ENCODE peak calls at places on chromosomes 12 and 14, in five cellular contexts. One of them, this sample, is unnamed.

GRCh38 chr14:22370084-22370847 is 218.8 kb downstream of the DAD1 start:
- DNase-seq in tibial artery: peak; percentile 90
- DNase-seq in heart left ventricle: peak; percentile 72
- DNase-seq in sigmoid colon: no peak
- DNase-seq in astrocyte: peak; percentile 65
- DNase-seq in this sample: peak; percentile 69

GRCh38 chr14:39383026-39383626 is 49.1 kb downstream of the FBXO33 start:
- DNase-seq in tibial artery: no peak
- DNase-seq in heart left ventricle: no peak
- DNase-seq in sigmoid colon: no peak
- DNase-seq in astrocyte: no peak
- DNase-seq in this sample: no peak

GRCh38 chr14:94355191-94355794 is 32.2 kb upstream of the SERPINA6 start:
- DNase-seq in tibial artery: no peak
- DNase-seq in heart left ventricle: peak; percentile 42
- DNase-seq in sigmoid colon: no peak
- DNase-seq in astrocyte: peak; percentile 36
- DNase-seq in this sample: peak; percentile 82

GRCh38 chr14:105093426-105094192 is 28.4 kb upstream of the GPR132 start:
- DNase-seq in tibial artery: peak; percentile 84
- DNase-seq in heart left ventricle: peak; percentile 77
- DNase-seq in sigmoid colon: peak; percentile 87
- DNase-seq in astrocyte: peak; percentile 70
- DNase-seq in this sample: peak; percentile 94

GRCh38 chr14:54747616-54748015 is 155.0 kb downstream of the GCH1 start:
- DNase-seq in tibial artery: no peak
- DNase-seq in heart left ventricle: no peak
- DNase-seq in sigmoid colon: no peak
- DNase-seq in astrocyte: no peak
- DNase-seq in this sample: no peak

GRCh38 chr14:59020382-59020781 is 168.1 kb upstream of the DAAM1 start:
- DNase-seq in tibial artery: no peak
- DNase-seq in heart left ventricle: no peak
- DNase-seq in sigmoid colon: no peak
- DNase-seq in astrocyte: peak; percentile 8
- DNase-seq in this sample: no peak

GRCh38 chr12:91417649-91418048 is 235.0 kb upstream of the DCN start:
- DNase-seq in tibial artery: no peak
- DNase-seq in heart left ventricle: no peak
- DNase-seq in sigmoid colon: no peak
- DNase-seq in astrocyte: no peak
- DNase-seq in this sample: no peak

GRCh38 chr14:90781876-90782275 is 34.4 kb downstream of the TTC7B start:
- DNase-seq in tibial artery: peak; percentile 23
- DNase-seq in heart left ventricle: no peak
- DNase-seq in sigmoid colon: no peak
- DNase-seq in astrocyte: no peak
- DNase-seq in this sample: no peak

GRCh38 chr12:76720068-76720467 is 43.8 kb upstream of the ZDHHC17 start:
- DNase-seq in tibial artery: no peak
- DNase-seq in heart left ventricle: no peak
- DNase-seq in sigmoid colon: no peak
- DNase-seq in astrocyte: peak; percentile 87
- DNase-seq in this sample: no peak

GRCh38 chr12:52798671-52799497 is 3.0 kb upstream of the KRT3 start:
- DNase-seq in tibial artery: no peak
- DNase-seq in heart left ventricle: no peak
- DNase-seq in sigmoid colon: no peak
- DNase-seq in astrocyte: peak; percentile 49
- DNase-seq in this sample: peak; percentile 43

GRCh38 chr12:2575245-2575644 is 219.5 kb upstream of the FKBP4 start:
- DNase-seq in tibial artery: peak; percentile 1
- DNase-seq in heart left ventricle: no peak
- DNase-seq in sigmoid colon: peak; percentile 22
- DNase-seq in astrocyte: no peak
- DNase-seq in this sample: peak; percentile 19
- H3K4me3 ChIP-seq in tibial artery: no peak overlapping the region
- H3K4me3 ChIP-seq in heart left ventricle: no peak overlapping the region
- H3K4me3 ChIP-seq in sigmoid colon: no peak overlapping the region
- H3K4me3 ChIP-seq in astrocyte: no peak overlapping the region
- H3K4me3 ChIP-seq in this sample: no peak overlapping the region

GRCh38 chr12:31519525-31519924 is 71.4 kb downstream of the DENND5B start:
- DNase-seq in tibial artery: no peak
- DNase-seq in heart left ventricle: no peak
- DNase-seq in sigmoid colon: no peak
- DNase-seq in astrocyte: no peak
- DNase-seq in this sample: no peak

GRCh38 chr12:31522607-31523006 is 68.3 kb downstream of the DENND5B start:
- DNase-seq in tibial artery: no peak
- DNase-seq in heart left ventricle: no peak
- DNase-seq in sigmoid colon: no peak
- DNase-seq in astrocyte: no peak
- DNase-seq in this sample: no peak

GRCh38 chr12:31524791-31525495 is 66.0 kb downstream of the DENND5B start:
- DNase-seq in tibial artery: no peak
- DNase-seq in heart left ventricle: no peak
- DNase-seq in sigmoid colon: no peak
- DNase-seq in astrocyte: peak; percentile 82
- DNase-seq in this sample: no peak

GRCh38 chr12:31523306-31523705 is 67.6 kb downstream of the DENND5B start:
- DNase-seq in tibial artery: no peak
- DNase-seq in heart left ventricle: no peak
- DNase-seq in sigmoid colon: no peak
- DNase-seq in astrocyte: peak; percentile 23
- DNase-seq in this sample: no peak

DNA sequence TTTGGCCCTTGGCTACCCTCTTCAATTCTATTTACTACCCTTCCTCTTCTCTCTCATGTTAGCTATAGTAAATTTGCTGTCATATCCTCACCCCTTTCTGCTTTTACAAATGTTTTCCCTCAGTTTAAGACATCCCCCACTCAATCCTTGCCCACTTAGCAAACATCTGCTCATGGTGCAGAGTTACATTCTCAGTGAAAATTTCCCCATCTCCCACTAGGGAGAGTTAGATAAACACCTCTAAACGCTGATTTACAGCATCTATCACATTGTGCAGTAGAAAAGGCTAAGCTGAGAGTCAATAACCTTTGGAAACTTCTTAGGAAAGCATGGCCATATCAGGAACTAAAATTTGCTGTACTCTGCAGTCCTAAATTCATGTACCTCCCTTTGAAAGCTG is 69.0 kb downstream of the DENND5B start:
- DNase-seq in tibial artery: no peak
- DNase-seq in heart left ventricle: no peak
- DNase-seq in sigmoid colon: no peak
- DNase-seq in astrocyte: no peak
- DNase-seq in this sample: no peak
- H3K4me1 ChIP-seq in tibial artery: peaks cover 52% of the 10 kb centered on the region
- H3K4me1 ChIP-seq in heart left ventricle: peaks cover 5% of the 10 kb centered on the region
- H3K4me1 ChIP-seq in sigmoid colon: peaks cover 26% of the 10 kb centered on the region
- H3K4me1 ChIP-seq in astrocyte: peaks cover 45% of the 10 kb centered on the region
- H3K4me1 ChIP-seq in this sample: no peaks in the 10 kb centered on the region

GRCh38 chr12:112111931-112112330 is 3.3 kb upstream of the NAA25 start:
- DNase-seq in tibial artery: peak; percentile 55
- DNase-seq in heart left ventricle: no peak
- DNase-seq in sigmoid colon: no peak
- DNase-seq in astrocyte: no peak
- DNase-seq in this sample: peak; percentile 75

GRCh38 chr12:112115259-112116045 is 6.9 kb upstream of the NAA25 start:
- DNase-seq in tibial artery: no peak
- DNase-seq in heart left ventricle: no peak
- DNase-seq in sigmoid colon: no peak
- DNase-seq in astrocyte: no peak
- DNase-seq in this sample: no peak

GRCh38 chr12:112117685-112118084 is 7.7 kb upstream of the TRAFD1 start:
- DNase-seq in tibial artery: no peak
- DNase-seq in heart left ventricle: no peak
- DNase-seq in sigmoid colon: no peak
- DNase-seq in astrocyte: no peak
- DNase-seq in this sample: no peak

GRCh38 chr12:112112423-112113132 is 4.0 kb upstream of the NAA25 start:
- DNase-seq in tibial artery: peak; percentile 37
- DNase-seq in heart left ventricle: no peak
- DNase-seq in sigmoid colon: no peak
- DNase-seq in astrocyte: no peak
- DNase-seq in this sample: no peak

DNA sequence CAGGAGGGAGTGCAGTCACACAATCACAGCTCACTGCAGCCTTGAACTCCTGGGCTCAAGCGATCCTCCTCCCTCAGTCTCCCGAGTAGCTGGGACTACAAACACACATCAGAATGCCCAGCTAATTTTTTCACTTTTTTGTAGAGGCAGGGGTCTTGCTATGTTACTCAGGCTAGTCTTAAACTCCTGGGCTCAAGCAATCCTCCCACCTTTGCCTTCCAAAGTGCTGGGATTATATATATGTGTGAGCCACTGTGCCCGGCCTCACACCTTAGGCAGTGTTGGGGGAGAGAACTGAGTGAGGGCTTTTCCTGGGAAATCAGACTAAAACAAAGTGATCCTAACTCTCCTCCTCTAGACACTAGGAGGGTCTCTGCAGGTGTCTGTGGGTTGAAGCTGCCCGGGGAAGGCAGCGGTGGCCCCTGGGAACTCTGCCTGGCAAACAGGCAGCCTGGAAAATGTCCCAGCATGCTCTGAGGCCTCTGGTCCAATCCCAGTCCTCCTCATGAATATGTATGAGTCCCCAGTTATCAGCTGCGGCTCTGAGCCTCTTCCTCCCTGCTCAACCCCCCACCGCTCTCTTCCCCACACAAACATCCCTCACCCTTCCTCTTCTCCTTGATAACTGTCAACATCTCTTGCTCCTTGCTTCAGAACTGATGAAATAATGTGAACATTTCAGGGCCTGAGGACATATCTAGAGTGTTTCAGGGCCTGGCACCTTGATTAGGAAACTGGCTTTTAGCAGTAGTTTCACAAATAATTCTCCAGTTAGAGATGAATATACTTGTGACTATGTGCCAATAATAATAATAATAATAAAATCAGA is 7.9 kb upstream of the NAA25 start:
- DNase-seq in tibial artery: peak; percentile 80
- DNase-seq in heart left ventricle: peak; percentile 86
- DNase-seq in sigmoid colon: peak; percentile 70
- DNase-seq in astrocyte: peak; percentile 66
- DNase-seq in this sample: peak; percentile 75
- H3K27ac ChIP-seq in tibial artery: peak overlapping the region; percentile 54
- H3K27ac ChIP-seq in heart left ventricle: peak overlapping the region; percentile 79
- H3K27ac ChIP-seq in sigmoid colon: peak overlapping the region; percentile 45
- H3K27ac ChIP-seq in astrocyte: peak overlapping the region; percentile 62
- H3K27ac ChIP-seq in this sample: peak overlapping the region; percentile 69

DNA sequence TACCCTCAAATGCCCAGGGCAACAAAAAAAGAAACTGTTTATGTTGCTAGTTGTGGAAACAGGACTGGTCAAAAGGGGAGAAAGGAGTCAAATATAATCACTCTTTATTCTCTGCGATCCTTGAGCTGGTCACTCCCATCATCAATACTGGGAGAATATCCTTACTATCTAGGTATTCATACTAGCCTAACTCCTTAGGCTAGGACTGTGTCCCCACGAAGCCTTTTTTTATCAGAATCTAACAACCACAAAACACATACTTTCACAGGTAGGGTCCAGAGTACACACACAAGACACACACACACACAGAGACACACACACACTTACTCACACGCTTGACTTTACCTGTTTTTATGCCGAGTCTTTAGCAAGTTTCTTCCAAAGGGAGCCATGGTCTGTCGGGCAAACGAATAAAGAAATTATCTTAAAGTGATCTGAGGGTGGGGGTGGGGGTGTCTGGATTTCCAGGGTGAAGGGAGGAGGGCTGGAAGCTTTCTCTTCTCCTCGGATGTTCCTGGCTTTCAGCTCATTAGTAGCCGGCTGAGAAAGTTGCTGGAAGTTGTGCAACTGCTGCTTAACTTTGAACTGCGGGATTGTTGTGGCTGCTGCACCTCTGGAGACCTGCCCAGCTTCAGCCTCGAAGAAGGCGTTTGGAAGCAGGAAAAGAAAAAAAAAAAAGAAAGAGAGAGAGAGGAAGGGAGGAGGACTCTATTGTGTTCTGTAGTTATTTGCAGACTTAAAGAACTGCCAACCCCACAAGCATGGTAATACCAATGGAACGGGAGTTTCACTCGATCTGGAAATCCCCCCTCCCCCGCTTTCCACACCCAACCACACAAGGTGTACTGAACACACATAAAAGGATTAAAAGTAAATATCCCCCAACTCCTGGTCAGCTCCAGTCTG is at the start of gene RASSF9:
- DNase-seq in tibial artery: peak; percentile 79
- DNase-seq in heart left ventricle: peak; percentile 70
- DNase-seq in sigmoid colon: peak; percentile 90
- DNase-seq in astrocyte: peak; percentile 94
- DNase-seq in this sample: peak; percentile 76
- H3K4me3 ChIP-seq in tibial artery: peak within 1 kb of the TSS; percentile 59
- H3K4me3 ChIP-seq in heart left ventricle: peak within 1 kb of the TSS; percentile 30
- H3K4me3 ChIP-seq in sigmoid colon: peak within 1 kb of the TSS; percentile 23
- H3K4me3 ChIP-seq in astrocyte: peak within 1 kb of the TSS; percentile 72
- H3K4me3 ChIP-seq in this sample: peak within 1 kb of the TSS; percentile 59

GRCh38 chr12:2345902-2346301 is 293.1 kb downstream of the CACNA1C start:
- DNase-seq in tibial artery: peak; percentile 33
- DNase-seq in heart left ventricle: no peak
- DNase-seq in sigmoid colon: no peak
- DNase-seq in astrocyte: no peak
- DNase-seq in this sample: no peak
- H3K4me1 ChIP-seq in tibial artery: peaks cover 100% of the 10 kb centered on the region
- H3K4me1 ChIP-seq in heart left ventricle: peaks cover 2% of the 10 kb centered on the region
- H3K4me1 ChIP-seq in sigmoid colon: peaks cover 83% of the 10 kb centered on the region
- H3K4me1 ChIP-seq in astrocyte: peaks cover 9% of the 10 kb centered on the region
- H3K4me1 ChIP-seq in this sample: peaks cover 27% of the 10 kb centered on the region

DNA sequence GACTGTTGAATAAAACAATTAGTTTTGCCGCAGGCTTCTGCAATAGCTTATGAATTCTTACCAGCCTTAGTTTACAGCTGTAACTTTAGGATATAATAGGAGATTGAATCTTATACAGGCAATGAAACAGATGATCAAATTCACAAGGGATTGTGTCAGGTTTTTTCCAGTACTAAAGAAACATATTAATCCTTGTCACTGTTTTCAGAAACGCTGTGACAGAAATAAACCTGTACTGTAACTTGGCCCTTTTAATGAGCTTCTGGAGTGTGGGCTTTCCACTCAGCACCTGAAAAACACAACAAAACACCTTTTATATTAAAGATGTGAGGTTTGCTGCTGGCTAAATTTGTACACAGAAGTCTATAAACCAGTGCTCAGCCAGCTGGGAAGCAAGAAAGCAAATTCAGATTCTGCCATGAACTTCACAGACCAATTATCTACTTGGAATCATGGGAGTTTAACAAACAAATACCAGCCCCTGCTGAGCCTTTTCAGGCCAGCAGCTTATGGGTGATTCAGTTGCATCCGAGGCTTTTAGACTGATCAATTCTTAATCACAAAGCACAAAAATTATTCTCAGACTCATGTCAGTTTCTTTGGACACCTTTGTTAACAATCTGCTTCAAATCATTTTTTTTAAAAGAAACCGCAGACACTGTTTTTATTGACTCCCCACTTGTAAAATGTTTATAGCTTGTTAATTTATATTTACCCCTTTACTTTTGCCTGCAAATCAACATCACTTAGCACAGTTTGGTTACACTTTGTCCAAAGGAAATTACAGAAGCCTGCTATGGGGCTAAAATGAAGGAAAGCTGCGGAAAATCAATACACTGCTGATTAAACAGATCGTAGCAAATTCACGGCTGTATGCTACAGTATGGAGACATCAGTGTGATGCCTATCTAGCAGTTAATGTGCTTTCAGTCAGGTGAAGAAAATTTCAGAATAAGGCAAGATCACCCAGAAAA is 109.6 kb downstream of the FOXG1 start:
- DNase-seq in tibial artery: no peak
- DNase-seq in heart left ventricle: no peak
- DNase-seq in sigmoid colon: no peak
- DNase-seq in astrocyte: no peak
- DNase-seq in this sample: no peak
- H3K27ac ChIP-seq in tibial artery: no peak overlapping the region
- H3K27ac ChIP-seq in heart left ventricle: no peak overlapping the region
- H3K27ac ChIP-seq in sigmoid colon: no peak overlapping the region
- H3K27ac ChIP-seq in astrocyte: no peak overlapping the region
- H3K27ac ChIP-seq in this sample: no peak overlapping the region